ENCODE peak calls at places on chromosomes 1 and 21, in eight cellular contexts. One of them, this sample, is unnamed.

GRCh38 chr1:53549781-53550180 is 90.6 kb downstream of the DMRTB1 start:
- DNase-seq in fibroblast of mammary gland: no peak
- DNase-seq in epithelial cell of esophagus: no peak
- DNase-seq in cardiac muscle cell: no peak
- DNase-seq in heart left ventricle: peak; percentile 6
- DNase-seq in fibroblast of lung: no peak
- DNase-seq in pancreas: peak; percentile 6
- DNase-seq in left ventricle myocardium inferior: peak; percentile 5
- DNase-seq in this sample: no peak

GRCh38 chr1:14756617-14757259 is 158.3 kb downstream of the KAZN start:
- DNase-seq in fibroblast of mammary gland: no peak
- DNase-seq in epithelial cell of esophagus: peak; percentile 41
- DNase-seq in cardiac muscle cell: no peak
- DNase-seq in heart left ventricle: no peak
- DNase-seq in fibroblast of lung: peak; percentile 47
- DNase-seq in pancreas: no peak
- DNase-seq in left ventricle myocardium inferior: no peak
- DNase-seq in this sample: no peak

GRCh38 chr1:240399381-240399780 is 212.6 kb downstream of the GREM2 start:
- DNase-seq in fibroblast of mammary gland: peak; percentile 93
- DNase-seq in epithelial cell of esophagus: peak; percentile 69
- DNase-seq in cardiac muscle cell: peak; percentile 53
- DNase-seq in heart left ventricle: no peak
- DNase-seq in fibroblast of lung: peak; percentile 75
- DNase-seq in pancreas: no peak
- DNase-seq in left ventricle myocardium inferior: no peak
- DNase-seq in this sample: peak; percentile 81

GRCh38 chr1:152869808-152870419 is 8.2 kb upstream of the SMCP start:
- DNase-seq in fibroblast of mammary gland: peak; percentile 60
- DNase-seq in epithelial cell of esophagus: peak; percentile 77
- DNase-seq in cardiac muscle cell: peak; percentile 70
- DNase-seq in heart left ventricle: peak; percentile 36
- DNase-seq in fibroblast of lung: peak; percentile 49
- DNase-seq in pancreas: peak; percentile 65
- DNase-seq in left ventricle myocardium inferior: no peak
- DNase-seq in this sample: peak; percentile 55

GRCh38 chr1:98201640-98202039 is 280.8 kb upstream of the DPYD start:
- DNase-seq in fibroblast of mammary gland: peak; percentile 38
- DNase-seq in epithelial cell of esophagus: no peak
- DNase-seq in cardiac muscle cell: no peak
- DNase-seq in heart left ventricle: no peak
- DNase-seq in fibroblast of lung: peak; percentile 61
- DNase-seq in pancreas: no peak
- DNase-seq in left ventricle myocardium inferior: no peak
- DNase-seq in this sample: peak; percentile 83

GRCh38 chr1:182990413-182991144 is 32.6 kb upstream of the LAMC1 start:
- DNase-seq in fibroblast of mammary gland: peak; percentile 88
- DNase-seq in epithelial cell of esophagus: peak; percentile 47
- DNase-seq in cardiac muscle cell: no peak
- DNase-seq in heart left ventricle: no peak
- DNase-seq in fibroblast of lung: peak; percentile 66
- DNase-seq in pancreas: no peak
- DNase-seq in left ventricle myocardium inferior: no peak
- DNase-seq in this sample: no peak

GRCh38 chr21:17911628-17912027 is 92.5 kb upstream of the C21orf91 start:
- DNase-seq in fibroblast of mammary gland: peak; percentile 93
- DNase-seq in epithelial cell of esophagus: peak; percentile 81
- DNase-seq in cardiac muscle cell: no peak
- DNase-seq in heart left ventricle: no peak
- DNase-seq in fibroblast of lung: peak; percentile 70
- DNase-seq in pancreas: no peak
- DNase-seq in left ventricle myocardium inferior: no peak
- DNase-seq in this sample: peak; percentile 86

GRCh38 chr1:119027759-119028158 is 39.6 kb upstream of the TBX15 start:
- DNase-seq in fibroblast of mammary gland: no peak
- DNase-seq in epithelial cell of esophagus: peak; percentile 35
- DNase-seq in cardiac muscle cell: no peak
- DNase-seq in heart left ventricle: no peak
- DNase-seq in fibroblast of lung: no peak
- DNase-seq in pancreas: no peak
- DNase-seq in left ventricle myocardium inferior: no peak
- DNase-seq in this sample: no peak

GRCh38 chr1:201376107-201376463 is 1.4 kb downstream of the TNNT2 start:
- DNase-seq in fibroblast of mammary gland: no peak
- DNase-seq in epithelial cell of esophagus: no peak
- DNase-seq in cardiac muscle cell: no peak
- DNase-seq in heart left ventricle: no peak
- DNase-seq in fibroblast of lung: no peak
- DNase-seq in pancreas: no peak
- DNase-seq in left ventricle myocardium inferior: no peak
- DNase-seq in this sample: no peak

GRCh38 chr1:154222918-154223317 is 2.2 kb downstream of the UBAP2L start:
- DNase-seq in fibroblast of mammary gland: no peak
- DNase-seq in epithelial cell of esophagus: no peak
- DNase-seq in cardiac muscle cell: no peak
- DNase-seq in heart left ventricle: no peak
- DNase-seq in fibroblast of lung: no peak
- DNase-seq in pancreas: no peak
- DNase-seq in left ventricle myocardium inferior: no peak
- DNase-seq in this sample: no peak

GRCh38 chr1:154221815-154222081 is 993 bp downstream of the UBAP2L start:
- DNase-seq in fibroblast of mammary gland: peak; percentile 73
- DNase-seq in epithelial cell of esophagus: peak; percentile 24
- DNase-seq in cardiac muscle cell: peak; percentile 17
- DNase-seq in heart left ventricle: no peak
- DNase-seq in fibroblast of lung: peak; percentile 83
- DNase-seq in pancreas: no peak
- DNase-seq in left ventricle myocardium inferior: no peak
- DNase-seq in this sample: peak; percentile 60

GRCh38 chr1:154220071-154220969 is at the start of gene UBAP2L:
- DNase-seq in fibroblast of mammary gland: peak; percentile 99
- DNase-seq in epithelial cell of esophagus: peak; percentile 100
- DNase-seq in cardiac muscle cell: peak; percentile 99
- DNase-seq in heart left ventricle: peak; percentile 99
- DNase-seq in fibroblast of lung: peak; percentile 99
- DNase-seq in pancreas: peak; percentile 100
- DNase-seq in left ventricle myocardium inferior: peak; percentile 99
- DNase-seq in this sample: peak; percentile 97

GRCh38 chr1:154220970-154221814 is 437 bp downstream of the UBAP2L start:
- DNase-seq in fibroblast of mammary gland: peak; percentile 34
- DNase-seq in epithelial cell of esophagus: peak; percentile 40
- DNase-seq in cardiac muscle cell: peak; percentile 66
- DNase-seq in heart left ventricle: peak; percentile 75
- DNase-seq in fibroblast of lung: peak; percentile 58
- DNase-seq in pancreas: peak; percentile 90
- DNase-seq in left ventricle myocardium inferior: peak; percentile 57
- DNase-seq in this sample: no peak

GRCh38 chr1:154222518-154222917 is 1.8 kb downstream of the UBAP2L start:
- DNase-seq in fibroblast of mammary gland: no peak
- DNase-seq in epithelial cell of esophagus: no peak
- DNase-seq in cardiac muscle cell: no peak
- DNase-seq in heart left ventricle: no peak
- DNase-seq in fibroblast of lung: no peak
- DNase-seq in pancreas: no peak
- DNase-seq in left ventricle myocardium inferior: no peak
- DNase-seq in this sample: no peak
- H3K4me3 ChIP-seq in fibroblast of mammary gland: peak overlapping the region; percentile 62
- H3K4me3 ChIP-seq in epithelial cell of esophagus: peak overlapping the region; percentile 86
- H3K4me3 ChIP-seq in cardiac muscle cell: peak overlapping the region; percentile 62
- H3K4me3 ChIP-seq in heart left ventricle: peak overlapping the region; percentile 82
- H3K4me3 ChIP-seq in fibroblast of lung: peak overlapping the region; percentile 70
- H3K4me3 ChIP-seq in pancreas: no peak overlapping the region
- H3K4me3 ChIP-seq in left ventricle myocardium inferior: peak overlapping the region; percentile 87
- H3K4me3 ChIP-seq in this sample: peak overlapping the region; percentile 88

GRCh38 chr1:226548281-226549093 is at the start of gene STUM:
- DNase-seq in fibroblast of mammary gland: no peak
- DNase-seq in epithelial cell of esophagus: peak; percentile 46
- DNase-seq in cardiac muscle cell: peak; percentile 82
- DNase-seq in heart left ventricle: no peak
- DNase-seq in fibroblast of lung: peak; percentile 10
- DNase-seq in pancreas: peak; percentile 70
- DNase-seq in left ventricle myocardium inferior: peak; percentile 35
- DNase-seq in this sample: no peak

GRCh38 chr1:226549094-226549936 is 751 bp downstream of the STUM start:
- DNase-seq in fibroblast of mammary gland: no peak
- DNase-seq in epithelial cell of esophagus: no peak
- DNase-seq in cardiac muscle cell: no peak
- DNase-seq in heart left ventricle: no peak
- DNase-seq in fibroblast of lung: no peak
- DNase-seq in pancreas: peak; percentile 47
- DNase-seq in left ventricle myocardium inferior: no peak
- DNase-seq in this sample: no peak

GRCh38 chr1:226551299-226551698 is 2.7 kb downstream of the STUM start:
- DNase-seq in fibroblast of mammary gland: no peak
- DNase-seq in epithelial cell of esophagus: no peak
- DNase-seq in cardiac muscle cell: no peak
- DNase-seq in heart left ventricle: no peak
- DNase-seq in fibroblast of lung: no peak
- DNase-seq in pancreas: peak; percentile 36
- DNase-seq in left ventricle myocardium inferior: no peak
- DNase-seq in this sample: no peak

GRCh38 chr1:226550671-226551041 is 2.1 kb downstream of the STUM start:
- DNase-seq in fibroblast of mammary gland: no peak
- DNase-seq in epithelial cell of esophagus: no peak
- DNase-seq in cardiac muscle cell: no peak
- DNase-seq in heart left ventricle: no peak
- DNase-seq in fibroblast of lung: no peak
- DNase-seq in pancreas: peak; percentile 54
- DNase-seq in left ventricle myocardium inferior: no peak
- DNase-seq in this sample: no peak

GRCh38 chr1:226549937-226550670 is 1.5 kb downstream of the STUM start:
- DNase-seq in fibroblast of mammary gland: peak; percentile 10
- DNase-seq in epithelial cell of esophagus: peak; percentile 40
- DNase-seq in cardiac muscle cell: no peak
- DNase-seq in heart left ventricle: peak; percentile 63
- DNase-seq in fibroblast of lung: peak; percentile 17
- DNase-seq in pancreas: peak; percentile 87
- DNase-seq in left ventricle myocardium inferior: peak; percentile 50
- DNase-seq in this sample: no peak
- TF ChIP-seq CTCF in fibroblast of mammary gland: no peak
- TF ChIP-seq CTCF in epithelial cell of esophagus: peak; percentile 17
- TF ChIP-seq CTCF in cardiac muscle cell: peak; percentile 21
- TF ChIP-seq CTCF in heart left ventricle: no peak
- TF ChIP-seq CTCF in fibroblast of lung: no peak
- TF ChIP-seq CTCF in pancreas: no peak
- TF ChIP-seq CTCF in left ventricle myocardium inferior: peak; percentile 34
- TF ChIP-seq CTCF in this sample: peak; percentile 21

DNA sequence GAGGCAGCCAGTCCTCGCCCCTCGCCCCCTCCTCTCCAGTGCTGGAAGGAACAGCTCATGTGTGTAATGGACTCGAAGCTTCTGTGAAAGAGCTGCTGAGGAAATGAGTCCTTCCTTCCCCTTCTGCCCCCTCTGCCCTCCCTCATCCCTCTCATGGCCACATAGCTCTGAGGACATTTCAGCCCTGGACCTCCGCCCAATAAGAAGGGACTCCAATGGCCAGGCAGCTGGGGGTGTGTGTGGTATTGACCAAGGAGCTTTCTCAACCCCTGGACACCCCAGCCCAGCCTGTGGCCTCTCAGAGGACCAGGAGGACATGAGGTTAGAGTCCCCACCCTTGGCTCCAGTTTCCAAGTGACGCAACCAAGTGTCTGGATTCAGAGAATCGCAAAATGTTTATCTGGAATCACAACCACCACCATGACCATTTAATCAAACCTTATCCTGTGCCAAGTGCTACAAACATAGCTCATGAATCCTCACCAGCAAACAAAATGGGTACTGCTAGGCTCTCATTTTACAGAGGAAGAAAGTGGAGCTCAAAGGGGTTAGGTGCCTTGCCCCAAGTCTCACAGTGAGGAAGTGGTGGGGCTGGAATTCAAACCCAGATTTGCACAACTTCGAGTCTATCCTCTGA is 47.8 kb upstream of the ECE1 start:
- DNase-seq in fibroblast of mammary gland: peak; percentile 89
- DNase-seq in epithelial cell of esophagus: no peak
- DNase-seq in cardiac muscle cell: no peak
- DNase-seq in heart left ventricle: peak; percentile 92
- DNase-seq in fibroblast of lung: peak; percentile 99
- DNase-seq in pancreas: peak; percentile 82
- DNase-seq in left ventricle myocardium inferior: peak; percentile 90
- DNase-seq in this sample: peak; percentile 59
- H3K4me3 ChIP-seq in fibroblast of mammary gland: no peak overlapping the region
- H3K4me3 ChIP-seq in epithelial cell of esophagus: no peak overlapping the region
- H3K4me3 ChIP-seq in cardiac muscle cell: no peak overlapping the region
- H3K4me3 ChIP-seq in heart left ventricle: no peak overlapping the region
- H3K4me3 ChIP-seq in fibroblast of lung: no peak overlapping the region
- H3K4me3 ChIP-seq in pancreas: no peak overlapping the region
- H3K4me3 ChIP-seq in left ventricle myocardium inferior: peak overlapping the region; percentile 2
- H3K4me3 ChIP-seq in this sample: no peak overlapping the region

GRCh38 chr1:6108476-6108875 is 62.8 kb downstream of the KCNAB2 start:
- DNase-seq in fibroblast of mammary gland: no peak
- DNase-seq in epithelial cell of esophagus: no peak
- DNase-seq in cardiac muscle cell: no peak
- DNase-seq in heart left ventricle: no peak
- DNase-seq in fibroblast of lung: no peak
- DNase-seq in pancreas: no peak
- DNase-seq in left ventricle myocardium inferior: no peak
- DNase-seq in this sample: no peak

GRCh38 chr1:6110326-6110725 is 64.6 kb downstream of the KCNAB2 start:
- DNase-seq in fibroblast of mammary gland: no peak
- DNase-seq in epithelial cell of esophagus: no peak
- DNase-seq in cardiac muscle cell: no peak
- DNase-seq in heart left ventricle: no peak
- DNase-seq in fibroblast of lung: no peak
- DNase-seq in pancreas: no peak
- DNase-seq in left ventricle myocardium inferior: no peak
- DNase-seq in this sample: no peak

GRCh38 chr1:6109688-6110087 is 64.0 kb downstream of the KCNAB2 start:
- DNase-seq in fibroblast of mammary gland: no peak
- DNase-seq in epithelial cell of esophagus: no peak
- DNase-seq in cardiac muscle cell: no peak
- DNase-seq in heart left ventricle: no peak
- DNase-seq in fibroblast of lung: no peak
- DNase-seq in pancreas: peak; percentile 63
- DNase-seq in left ventricle myocardium inferior: no peak
- DNase-seq in this sample: no peak

GRCh38 chr1:6107409-6108356 is 62.0 kb downstream of the KCNAB2 start:
- DNase-seq in fibroblast of mammary gland: no peak
- DNase-seq in epithelial cell of esophagus: no peak
- DNase-seq in cardiac muscle cell: no peak
- DNase-seq in heart left ventricle: no peak
- DNase-seq in fibroblast of lung: no peak
- DNase-seq in pancreas: no peak
- DNase-seq in left ventricle myocardium inferior: no peak
- DNase-seq in this sample: no peak

DNA sequence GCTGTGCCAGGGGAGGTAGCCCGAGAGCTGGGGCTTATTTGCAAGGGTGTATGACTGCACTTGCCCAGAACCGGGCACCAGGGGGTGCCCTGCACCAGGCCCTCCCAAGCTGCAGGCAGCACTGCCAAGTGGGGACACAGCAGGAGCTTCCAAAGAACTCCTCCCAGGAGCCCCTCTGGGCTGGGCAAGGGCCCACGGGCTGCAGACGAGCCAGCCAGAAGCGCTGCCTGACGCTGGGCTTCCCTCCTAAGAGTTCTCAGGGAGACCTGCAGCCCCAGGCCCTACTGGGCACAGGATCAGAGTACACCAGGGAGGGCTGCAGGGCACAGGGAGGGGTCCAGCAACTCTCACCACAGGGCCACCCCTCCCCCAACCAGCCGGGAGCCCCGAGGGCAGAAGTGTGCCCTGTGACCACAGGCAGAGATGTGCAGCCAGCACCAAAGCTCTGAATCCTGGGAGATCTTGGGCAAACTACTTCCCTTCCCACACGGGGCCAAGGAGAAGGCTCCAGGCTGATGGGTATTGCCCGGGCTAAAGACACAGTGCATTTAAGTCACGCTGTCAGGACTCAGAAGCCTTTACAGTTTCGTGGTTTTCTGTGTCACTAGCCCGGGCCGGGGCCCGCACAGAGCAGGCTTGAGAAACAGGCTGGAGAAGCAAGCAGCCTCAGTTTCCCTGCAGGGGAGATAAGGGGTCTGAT is 63.4 kb downstream of the KCNAB2 start:
- DNase-seq in fibroblast of mammary gland: peak; percentile 51
- DNase-seq in epithelial cell of esophagus: peak; percentile 75
- DNase-seq in cardiac muscle cell: peak; percentile 32
- DNase-seq in heart left ventricle: no peak
- DNase-seq in fibroblast of lung: peak; percentile 14
- DNase-seq in pancreas: peak; percentile 65
- DNase-seq in left ventricle myocardium inferior: no peak
- DNase-seq in this sample: peak; percentile 15
- TF ChIP-seq CTCF in fibroblast of mammary gland: peak; percentile 53
- TF ChIP-seq CTCF in epithelial cell of esophagus: peak; percentile 81
- TF ChIP-seq CTCF in cardiac muscle cell: peak; percentile 47
- TF ChIP-seq CTCF in heart left ventricle: peak; percentile 23
- TF ChIP-seq CTCF in fibroblast of lung: peak; percentile 23
- TF ChIP-seq CTCF in pancreas: no peak
- TF ChIP-seq CTCF in left ventricle myocardium inferior: peak; percentile 52
- TF ChIP-seq CTCF in this sample: peak; percentile 36